ENCODE peak calls at places on chromosomes 12 and 14, in six cellular contexts. T is pancreas, A is ascending aorta, K is colonic mucosa, Y is fibroblast of lung, X is spleen. C is an unnamed sample.

GRCh38 chr14:95137804-95138167 is 19.5 kb downstream of the DICER1 start:
- DNase-seq in K (peak), X (no peak), A (no peak), Y (no peak), T (no peak), C (no peak)

GRCh38 chr14:75274899-75275569 is 3.6 kb upstream of the FOS start:
- DNase-seq in X (peak), Y (peak), A (peak), T (no peak), K (peak), C (peak)

GRCh38 chr12:84136862-84137367 is 775.7 kb downstream of the SLC6A15 start:
- DNase-seq in Y (peak), T (no peak), A (no peak), K (no peak), X (no peak), C (no peak)

GRCh38 chr14:81172353-81172752 is 48.4 kb downstream of the GTF2A1 start:
- DNase-seq in K (no peak), X (no peak), T (no peak), A (no peak), Y (no peak), C (no peak)

GRCh38 chr12:116015525-116015924 is 262.0 kb downstream of the MED13L start:
- DNase-seq in X (no peak), A (no peak), K (no peak), Y (peak), T (no peak), C (no peak)

GRCh38 chr14:68140111-68140741 is 320.6 kb downstream of the RAD51B start:
- DNase-seq in X (no peak), T (peak), A (no peak), Y (peak), K (peak), C (no peak)

GRCh38 chr12:76266797-76267196 is 81.4 kb downstream of the BBS10 start:
- DNase-seq in X (no peak), T (no peak), A (no peak), Y (peak), K (no peak), C (no peak)

GRCh38 chr12:89351489-89352241 is 636 bp downstream of the DUSP6 start:
- DNase-seq in A (no peak), Y (peak), K (peak), X (peak), T (peak), C (peak)

GRCh38 chr14:90607141-90607540 is 209.1 kb downstream of the TTC7B start:
- DNase-seq in K (no peak), A (no peak), T (no peak), Y (no peak), X (no peak), C (no peak)

GRCh38 chr14:20998139-20998538 is 954 bp upstream of the SLC39A2 start:
- DNase-seq in X (no peak), A (no peak), Y (no peak), K (peak), T (no peak), C (no peak)

GRCh38 chr12:100190013-100190394 is 10.6 kb upstream of the ACTR6 start:
- DNase-seq in A (no peak), X (no peak), Y (no peak), K (no peak), T (no peak), C (no peak)

GRCh38 chr12:46531804-46532203 is 159.2 kb upstream of the SLC38A2 start:
- DNase-seq in K (no peak), T (no peak), A (no peak), X (no peak), Y (no peak), C (no peak)

GRCh38 chr12:39368096-39368495 is 74.8 kb downstream of the KIF21A start:
- DNase-seq in Y (peak), A (no peak), X (no peak), T (no peak), K (no peak), C (no peak)

GRCh38 chr12:89880695-89881350 is 172.2 kb upstream of the ATP2B1 start:
- DNase-seq in T (no peak), X (peak), K (no peak), A (no peak), Y (no peak), C (no peak)

GRCh38 chr14:95011449-95012020 is 145.8 kb downstream of the DICER1 start:
- DNase-seq in X (no peak), T (no peak), A (no peak), Y (no peak), K (no peak), C (no peak)

GRCh38 chr12:117119592-117120198 is 20.5 kb upstream of the TESC start:
- DNase-seq in K (peak), X (no peak), T (no peak), A (no peak), Y (no peak), C (no peak)

GRCh38 chr12:32446306-32447119 is 47.2 kb downstream of the FGD4 start:
- DNase-seq in K (no peak), X (no peak), A (no peak), T (no peak), Y (no peak), C (no peak)

GRCh38 chr14:72781476-72782181 is 112.3 kb downstream of the DPF3 start:
- DNase-seq in Y (peak), T (no peak), K (peak), A (no peak), X (no peak), C (no peak)

GRCh38 chr14:52950410-52950897 is 396 bp downstream of the FERMT2 start:
- DNase-seq in K (peak), T (peak), A (no peak), Y (peak), X (peak), C (peak)

GRCh38 chr14:96745500-96746051 is 51.6 kb upstream of the VRK1 start:
- DNase-seq in Y (no peak), T (no peak), X (no peak), A (no peak), K (no peak), C (no peak)

GRCh38 chr12:127911289-127911688 is 355.7 kb upstream of the TMEM132C start:
- DNase-seq in Y (no peak), K (no peak), X (no peak), T (no peak), A (no peak), C (no peak)

GRCh38 chr14:59698793-59699192 is 122.2 kb upstream of the CCDC175 start:
- DNase-seq in A (no peak), Y (peak), T (no peak), X (no peak), K (no peak), C (no peak)

GRCh38 chr12:7154042-7154441 is 23.9 kb downstream of the CLSTN3 start:
- DNase-seq in A (no peak), K (no peak), T (no peak), X (no peak), Y (no peak), C (no peak)

GRCh38 chr12:12616512-12617275 is 5.0 kb downstream of the CREBL2 start:
- DNase-seq in K (no peak), A (no peak), X (no peak), T (no peak), Y (peak), C (no peak)

GRCh38 chr12:13187399-13187798 is 9.1 kb upstream of the EMP1 start:
- DNase-seq in T (no peak), X (no peak), Y (no peak), K (no peak), A (no peak), C (no peak)

GRCh38 chr12:47017901-47018479 is 61.4 kb upstream of the PCED1B start:
- DNase-seq in A (no peak), K (no peak), X (no peak), Y (no peak), T (no peak), C (no peak)

GRCh38 chr12:81610955-81611889 is 147.9 kb downstream of the PPFIA2 start:
- DNase-seq in A (no peak), K (no peak), Y (no peak), X (peak), T (no peak), C (no peak)

GRCh38 chr12:21852251-21852650 is 77.7 kb upstream of the KCNJ8 start:
- DNase-seq in K (no peak), A (no peak), X (no peak), T (no peak), Y (peak), C (no peak)

GRCh38 chr12:4214912-4215861 is 58.4 kb upstream of the CCND2 start:
- DNase-seq in A (peak), T (no peak), X (peak), K (peak), Y (no peak), C (no peak)

GRCh38 chr12:50720085-50720484 is 43.8 kb upstream of the ATF1 start:
- DNase-seq in A (no peak), K (no peak), X (no peak), T (no peak), Y (peak), C (no peak)

GRCh38 chr14:32702571-32702970 is 236.1 kb upstream of the NPAS3 start:
- DNase-seq in A (peak), T (no peak), X (no peak), K (peak), Y (no peak), C (peak)

GRCh38 chr12:92933606-92934005 is 4.5 kb upstream of the EEA1 start:
- DNase-seq in T (no peak), K (no peak), A (no peak), Y (no peak), X (no peak), C (no peak)

GRCh38 chr12:59118356-59118755 is 198.1 kb upstream of the LRIG3 start:
- DNase-seq in Y (no peak), X (no peak), T (no peak), K (no peak), A (no peak), C (no peak)

GRCh38 chr12:68040450-68041075 is 51.3 kb downstream of the IFNG-AS1 start:
- DNase-seq in A (no peak), T (peak), K (peak), Y (peak), X (no peak), C (no peak)

GRCh38 chr14:91380610-91381371 is 36.8 kb downstream of the CCDC88C start:
- DNase-seq in K (no peak), T (no peak), Y (peak), X (no peak), A (no peak), C (no peak)

GRCh38 chr12:68530965-68531364 is 79.7 kb upstream of the RAP1B start:
- DNase-seq in K (no peak), Y (peak), T (no peak), X (no peak), A (no peak), C (no peak)

GRCh38 chr14:69921052-69921451 is 41.8 kb downstream of the SMOC1 start:
- DNase-seq in T (no peak), Y (peak), K (no peak), A (no peak), X (no peak), C (no peak)

GRCh38 chr12:64729909-64730584 is 29.2 kb downstream of the GNS start:
- DNase-seq in T (no peak), X (no peak), A (no peak), Y (no peak), K (no peak), C (no peak)
- H3K4me3 ChIP-seq in T (no peak), X (no peak), A (no peak), Y (no peak), K (no peak), C (no peak)

DNA sequence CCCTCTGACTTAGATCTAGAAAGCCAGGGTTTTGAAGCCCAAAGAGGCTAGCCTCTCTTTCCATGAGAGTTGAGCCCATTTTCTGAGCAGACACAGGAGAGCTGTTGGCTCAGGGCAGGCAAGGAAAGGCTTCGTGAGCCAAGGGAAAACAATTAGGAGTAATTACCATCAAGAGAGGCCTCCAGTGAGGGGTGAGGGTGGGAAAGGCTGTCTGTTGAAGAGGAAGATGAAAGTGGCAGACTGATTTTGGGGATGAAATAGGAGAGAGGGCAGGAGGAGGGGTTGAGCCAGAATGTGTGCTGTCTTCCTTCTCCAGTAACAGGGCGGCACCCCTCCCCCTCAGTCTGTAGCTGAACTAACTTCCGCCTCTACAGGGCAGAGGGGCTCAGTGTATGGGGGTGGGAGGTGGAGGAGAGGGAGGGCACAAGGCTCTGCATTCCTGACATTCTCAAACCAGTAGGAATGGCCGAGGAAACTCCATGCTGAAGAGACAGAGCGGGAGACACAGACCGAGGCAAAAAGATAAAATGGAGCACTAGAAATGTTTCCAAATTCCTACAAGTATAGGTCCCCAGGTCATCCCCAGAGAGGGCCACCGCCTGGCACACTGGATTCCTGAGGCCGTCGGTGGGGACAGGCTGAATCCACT is 33.1 kb upstream of the COL2A1 start:
- DNase-seq in T (no peak), A (no peak), K (no peak), Y (peak), X (no peak), C (no peak)
- H3K27ac ChIP-seq in T (no peak), A (no peak), K (no peak), Y (no peak), X (no peak), C (no peak)

GRCh38 chr14:102295301-102295700 is 9.7 kb downstream of the MOK start:
- DNase-seq in A (no peak), K (no peak), X (no peak), Y (peak), T (no peak), C (no peak)
- TF ChIP-seq CTCF in A (peak), K (no peak), X (no peak), Y (peak), T (no peak), C (no peak)

GRCh38 chr14:71354142-71354541 is 446.9 kb downstream of the PCNX1 start:
- DNase-seq in T (no peak), Y (no peak), A (no peak), K (no peak), X (no peak), C (no peak)

GRCh38 chr14:71359823-71360222 is 452.6 kb downstream of the PCNX1 start:
- DNase-seq in X (no peak), K (no peak), Y (no peak), A (no peak), T (no peak), C (no peak)

GRCh38 chr14:71354801-71355200 is 447.5 kb downstream of the PCNX1 start:
- DNase-seq in X (no peak), A (no peak), T (no peak), Y (peak), K (no peak), C (no peak)

GRCh38 chr14:71358209-71358931 is 451.1 kb downstream of the PCNX1 start:
- DNase-seq in Y (peak), T (no peak), X (no peak), K (no peak), A (no peak), C (no peak)

DNA sequence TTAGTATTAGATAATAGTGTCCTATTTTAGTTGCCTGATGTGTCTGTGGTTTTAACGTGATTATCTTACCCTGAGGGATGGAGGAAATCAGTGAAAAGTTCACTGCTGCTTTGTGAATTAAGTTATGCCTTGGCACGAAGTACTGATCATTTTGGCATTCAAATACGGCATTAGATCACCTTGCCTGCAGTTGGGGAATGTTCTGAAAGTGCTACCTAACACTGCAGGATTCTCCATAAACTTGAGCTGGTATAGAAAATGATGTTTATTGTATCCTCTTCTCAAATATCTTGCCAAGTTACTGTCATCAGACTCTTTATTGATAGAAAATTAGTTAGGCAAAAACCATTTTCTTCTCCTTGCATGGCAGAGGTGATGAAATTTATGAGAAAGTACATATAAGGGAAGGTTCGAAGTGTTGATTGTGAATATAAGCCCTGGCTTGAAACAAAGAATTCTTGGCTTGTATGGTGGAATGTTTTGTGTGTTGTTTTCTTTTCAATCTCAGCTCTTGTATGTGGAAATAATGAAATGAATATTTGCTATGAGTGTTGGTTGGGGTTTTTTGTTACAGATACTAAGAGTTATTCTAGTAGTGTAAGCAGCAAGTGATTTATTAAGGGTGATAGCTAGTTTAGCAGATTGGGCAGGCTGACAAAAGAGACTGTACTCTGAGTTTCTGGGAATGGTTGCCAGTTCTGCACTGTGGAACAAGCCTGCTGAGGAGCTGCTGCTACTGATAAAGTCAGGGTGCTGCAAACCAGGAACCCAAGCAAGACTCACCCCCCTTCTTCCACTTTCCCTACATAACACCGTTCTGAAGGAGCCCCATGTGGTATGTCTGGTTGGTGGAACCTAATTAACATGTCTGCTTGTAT is 448.3 kb downstream of the PCNX1 start:
- DNase-seq in T (peak), X (no peak), Y (peak), A (no peak), K (no peak), C (no peak)
- H3K4me3 ChIP-seq in T (no peak), X (no peak), Y (peak), A (peak), K (no peak), C (no peak)

DNA sequence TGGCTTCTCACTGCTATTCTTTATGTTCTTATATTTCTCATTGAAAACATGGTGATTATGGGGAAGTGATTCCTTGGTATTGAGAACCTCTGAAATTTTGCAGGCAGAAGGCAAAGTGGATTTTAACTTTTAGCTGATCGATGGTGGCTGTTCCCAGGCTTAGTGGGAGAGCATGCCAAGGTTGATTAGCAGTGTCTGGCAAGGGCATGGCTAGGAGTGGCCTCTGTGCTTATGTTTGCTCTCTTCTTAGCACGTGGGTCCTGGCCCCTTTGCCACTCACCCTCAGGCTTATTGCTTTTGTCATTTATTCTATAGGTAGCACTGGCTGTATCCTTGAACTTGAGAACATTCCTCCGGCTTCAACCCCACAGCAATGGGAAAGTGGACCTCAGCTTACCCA is 2.1 kb downstream of the MVK start:
- DNase-seq in X (no peak), T (no peak), K (no peak), A (no peak), Y (no peak), C (no peak)
- H3K27ac ChIP-seq in X (no peak), T (no peak), K (no peak), A (no peak), Y (no peak), C (no peak)

DNA sequence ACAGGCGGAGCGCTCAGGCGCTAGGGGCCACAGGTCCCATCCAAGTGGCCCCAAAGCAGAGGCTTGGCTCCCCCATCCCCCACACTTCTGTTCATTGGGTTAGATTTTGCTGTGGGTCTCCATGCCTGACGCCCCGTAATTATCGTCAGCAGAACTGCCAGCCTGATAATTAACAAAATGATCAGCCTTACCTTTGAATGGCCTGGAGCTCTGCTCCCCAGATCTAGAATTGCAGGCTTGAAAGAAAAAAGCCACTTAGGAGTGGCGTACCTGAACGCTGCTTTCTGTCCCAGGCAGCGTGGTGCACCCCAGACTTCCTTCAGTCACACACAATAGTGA is 28.7 kb upstream of the LRP1-AS start:
- DNase-seq in T (no peak), X (no peak), Y (no peak), A (no peak), K (no peak), C (no peak)
- TF ChIP-seq CTCF in T (peak), X (no peak), Y (no peak), A (no peak), K (peak), C (no peak)

GRCh38 chr14:86513564-86513963 is 983.6 kb downstream of the FLRT2 start:
- DNase-seq in Y (no peak), A (no peak), X (no peak), T (no peak), K (no peak), C (no peak)
- H3K4me3 ChIP-seq in Y (no peak), A (no peak), X (no peak), T (no peak), K (no peak), C (no peak)

DNA sequence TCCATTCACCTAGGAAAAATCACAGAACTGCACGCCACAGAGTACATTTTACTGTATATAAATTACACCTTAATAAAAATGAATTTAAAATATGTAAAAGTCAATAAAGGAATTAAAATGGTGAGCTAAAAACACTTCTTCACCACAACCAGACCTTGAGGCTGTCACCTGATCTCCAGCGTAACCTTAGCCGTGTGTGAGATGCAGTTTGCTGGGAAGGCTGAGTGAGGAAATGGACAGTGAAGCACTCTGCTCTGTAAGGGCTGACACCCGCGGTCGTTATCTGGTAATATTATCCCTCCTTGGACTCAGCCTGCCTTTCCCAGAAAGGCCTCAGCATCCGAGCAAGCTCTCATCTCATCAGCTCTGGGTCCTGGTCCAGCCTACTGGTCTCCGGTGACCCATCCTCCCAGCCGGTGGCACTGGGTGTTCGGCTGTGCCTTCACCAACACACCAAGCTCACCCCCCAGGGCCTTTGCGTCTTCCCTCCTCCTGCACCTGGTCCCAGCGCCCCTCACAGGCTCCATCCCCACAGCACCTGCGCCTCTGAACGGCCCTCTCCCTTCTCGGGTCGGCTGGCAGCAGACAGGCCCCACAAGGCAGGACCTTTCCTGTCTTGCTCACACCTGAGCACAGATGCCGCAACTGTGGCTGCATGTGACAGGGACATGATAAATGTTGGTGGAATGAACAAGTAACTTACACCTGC is 12.9 kb downstream of the P2RX2 start:
- DNase-seq in K (no peak), T (no peak), A (no peak), X (peak), Y (no peak), C (no peak)
- H3K27ac ChIP-seq in K (no peak), T (no peak), A (no peak), X (no peak), Y (no peak), C (no peak)

C was measured in suprapubic skin.